ENCODE peak calls at places on chromosomes 13 and 19, in five cellular contexts. I is breast epithelium, N is adrenal gland, J is endothelial cell of umbilical vein, Q is H54. U is an unnamed sample.

GRCh38 chr13:76297331-76297730 is 588.9 kb downstream of the KCTD12 start:
- DNase-seq in I (no peak), N (no peak), J (no peak), Q (no peak), U (no peak)

GRCh38 chr13:113598081-113598410 is 13.5 kb downstream of the TFDP1 start:
- DNase-seq in I (peak; percentile 49), N (no peak), J (no peak), Q (no peak), U (peak; percentile 59)

GRCh38 chr13:54185785-54186184 is 1157.2 kb downstream of the OLFM4 start:
- DNase-seq in I (no peak), N (no peak), J (no peak), Q (no peak), U (no peak)

GRCh38 chr19:47124937-47125668 is 5.5 kb upstream of the SAE1 start:
- DNase-seq in I (no peak), N (no peak), J (peak; percentile 74), Q (no peak), U (no peak)

GRCh38 chr13:28204690-28205443 is 66.5 kb downstream of the PAN3 start:
- DNase-seq in I (no peak), N (no peak), J (no peak), Q (no peak), U (no peak)

GRCh38 chr13:26562538-26562890 is 5.0 kb downstream of the WASF3 start:
- DNase-seq in I (no peak), N (no peak), J (no peak), Q (no peak), U (no peak)

GRCh38 chr19:15471639-15472101 is 7.3 kb upstream of the RASAL3 start:
- DNase-seq in I (peak; percentile 47), N (no peak), J (no peak), Q (no peak), U (peak; percentile 36)

GRCh38 chr19:38657633-38658222 is 10.3 kb downstream of the ACTN4 start:
- DNase-seq in I (no peak), N (no peak), J (peak; percentile 36), Q (no peak), U (no peak)

GRCh38 chr19:2064788-2065524 is 13.9 kb upstream of the MKNK2 start:
- DNase-seq in I (no peak), N (peak; percentile 80), J (no peak), Q (no peak), U (peak; percentile 88)

GRCh38 chr13:38264363-38265134 is 85.1 kb upstream of the UFM1 start:
- DNase-seq in I (no peak), N (no peak), J (no peak), Q (no peak), U (no peak)

GRCh38 chr19:34274827-34275625 is 20.7 kb downstream of the GARRE1 start:
- DNase-seq in I (no peak), N (no peak), J (peak; percentile 69), Q (peak; percentile 33), U (no peak)

GRCh38 chr19:4722671-4723464 is 774 bp downstream of the DPP9 start:
- DNase-seq in I (no peak), N (peak; percentile 58), J (peak; percentile 30), Q (no peak), U (no peak)

GRCh38 chr13:50366488-50367174 is 351.4 kb downstream of the KCNRG start:
- DNase-seq in I (no peak), N (no peak), J (peak; percentile 9), Q (no peak), U (no peak)

GRCh38 chr13:66689037-66689619 is 541.0 kb downstream of the PCDH9 start:
- DNase-seq in I (no peak), N (no peak), J (peak; percentile 10), Q (no peak), U (no peak)

GRCh38 chr19:39828634-39829032 is 5.3 kb downstream of the DYRK1B start:
- DNase-seq in I (no peak), N (no peak), J (no peak), Q (no peak), U (no peak)

GRCh38 chr19:6723738-6724137 is 3.3 kb upstream of the C3 start:
- DNase-seq in I (no peak), N (no peak), J (no peak), Q (no peak), U (no peak)

GRCh38 chr13:112450567-112451240 is 74.5 kb downstream of the SPACA7 start:
- DNase-seq in I (no peak), N (no peak), J (no peak), Q (no peak), U (no peak)

GRCh38 chr19:2261438-2262172 is 5.4 kb upstream of the JSRP1 start:
- DNase-seq in I (no peak), N (peak; percentile 50), J (peak; percentile 49), Q (no peak), U (no peak)

GRCh38 chr13:113305208-113305607 is 8.2 kb downstream of the LAMP1 start:
- DNase-seq in I (no peak), N (no peak), J (no peak), Q (no peak), U (no peak)

GRCh38 chr19:16030964-16031871 is 45.1 kb upstream of the TPM4 start:
- DNase-seq in I (no peak), N (no peak), J (no peak), Q (no peak), U (peak; percentile 58)

GRCh38 chr13:59269476-59269875 is 894.3 kb downstream of the DIAPH3 start:
- DNase-seq in I (no peak), N (no peak), J (no peak), Q (no peak), U (no peak)

GRCh38 chr13:76663941-76664340 is 222.3 kb downstream of the KCTD12 start:
- DNase-seq in I (no peak), N (no peak), J (no peak), Q (no peak), U (no peak)

GRCh38 chr13:112839347-112840105 is 129.5 kb upstream of the MCF2L start:
- DNase-seq in I (no peak), N (no peak), J (no peak), Q (no peak), U (no peak)

GRCh38 chr13:48094404-48094780 is 512 bp downstream of the MED4 start:
- DNase-seq in I (no peak), N (no peak), J (peak; percentile 33), Q (no peak), U (no peak)

GRCh38 chr13:40664100-40665060 is 2.1 kb downstream of the FOXO1 start:
- DNase-seq in I (peak; percentile 66), N (peak; percentile 84), J (peak; percentile 64), Q (no peak), U (peak; percentile 83)

GRCh38 chr13:110403721-110404120 is 96.6 kb downstream of the COL4A2 start:
- DNase-seq in I (no peak), N (no peak), J (no peak), Q (no peak), U (no peak)

GRCh38 chr19:571127-571974 is 1.0 kb upstream of the BSG start:
- DNase-seq in I (peak; percentile 76), N (peak; percentile 64), J (peak; percentile 60), Q (no peak), U (no peak)

GRCh38 chr19:49473868-49474544 is at the start of gene FLT3LG:
- DNase-seq in I (peak; percentile 79), N (peak; percentile 76), J (peak; percentile 68), Q (peak; percentile 99), U (peak; percentile 92)

GRCh38 chr13:65336916-65337315 is 1893.2 kb downstream of the PCDH9 start:
- DNase-seq in I (no peak), N (no peak), J (no peak), Q (no peak), U (no peak)

GRCh38 chr13:99600318-99600717 is 99.0 kb downstream of the TM9SF2 start:
- DNase-seq in I (no peak), N (no peak), J (no peak), Q (no peak), U (no peak)

GRCh38 chr13:26022538-26023292 is 29.1 kb downstream of the SHISA2 start:
- DNase-seq in I (peak; percentile 89), N (peak; percentile 80), J (no peak), Q (peak; percentile 17), U (no peak)

GRCh38 chr13:37984357-37984756 is 114.8 kb upstream of the TRPC4 start:
- DNase-seq in I (no peak), N (no peak), J (no peak), Q (no peak), U (no peak)

GRCh38 chr13:113585828-113586355 is 1.3 kb downstream of the TFDP1 start:
- DNase-seq in I (peak; percentile 33), N (no peak), J (no peak), Q (no peak), U (peak; percentile 59)

GRCh38 chr19:19488875-19489690 is 26.3 kb downstream of the TSSK6 start:
- DNase-seq in I (peak; percentile 58), N (peak; percentile 85), J (peak; percentile 86), Q (peak; percentile 87), U (peak; percentile 88)
- TF ChIP-seq POLR2A in I (no peak), N (peak; percentile 11), J (no peak), Q (no peak), U (no peak)

GRCh38 chr19:45403272-45403671 is 1.6 kb downstream of the PPP1R13L start:
- DNase-seq in I (no peak), N (no peak), J (no peak), Q (no peak), U (no peak)

GRCh38 chr19:45405435-45406164 is 731 bp upstream of the PPP1R13L start:
- DNase-seq in I (peak; percentile 91), N (peak; percentile 92), J (peak; percentile 93), Q (peak; percentile 70), U (peak; percentile 94)

GRCh38 chr19:45403781-45404556 is 900 bp downstream of the PPP1R13L start:
- DNase-seq in I (peak; percentile 81), N (peak; percentile 68), J (peak; percentile 58), Q (peak; percentile 42), U (peak; percentile 73)

GRCh38 chr19:45406165-45406956 is at the start of gene POLR1G:
- DNase-seq in I (peak; percentile 75), N (peak; percentile 79), J (peak; percentile 93), Q (peak; percentile 44), U (peak; percentile 89)

GRCh38 chr19:45404557-45405434 is at the start of gene PPP1R13L:
- DNase-seq in I (peak; percentile 96), N (peak; percentile 92), J (peak; percentile 90), Q (peak; percentile 79), U (peak; percentile 92)
- TF ChIP-seq POLR2A in I (peak; percentile 61), N (peak; percentile 55), J (no peak), Q (peak; percentile 20), U (no peak)

GRCh38 chr13:69243366-69243765 is 864.3 kb upstream of the ATXN8OS start:
- DNase-seq in I (no peak), N (no peak), J (no peak), Q (no peak), U (no peak)
- TF ChIP-seq POLR2A in I (no peak), N (no peak), J (no peak), Q (no peak), U (no peak)

DNA sequence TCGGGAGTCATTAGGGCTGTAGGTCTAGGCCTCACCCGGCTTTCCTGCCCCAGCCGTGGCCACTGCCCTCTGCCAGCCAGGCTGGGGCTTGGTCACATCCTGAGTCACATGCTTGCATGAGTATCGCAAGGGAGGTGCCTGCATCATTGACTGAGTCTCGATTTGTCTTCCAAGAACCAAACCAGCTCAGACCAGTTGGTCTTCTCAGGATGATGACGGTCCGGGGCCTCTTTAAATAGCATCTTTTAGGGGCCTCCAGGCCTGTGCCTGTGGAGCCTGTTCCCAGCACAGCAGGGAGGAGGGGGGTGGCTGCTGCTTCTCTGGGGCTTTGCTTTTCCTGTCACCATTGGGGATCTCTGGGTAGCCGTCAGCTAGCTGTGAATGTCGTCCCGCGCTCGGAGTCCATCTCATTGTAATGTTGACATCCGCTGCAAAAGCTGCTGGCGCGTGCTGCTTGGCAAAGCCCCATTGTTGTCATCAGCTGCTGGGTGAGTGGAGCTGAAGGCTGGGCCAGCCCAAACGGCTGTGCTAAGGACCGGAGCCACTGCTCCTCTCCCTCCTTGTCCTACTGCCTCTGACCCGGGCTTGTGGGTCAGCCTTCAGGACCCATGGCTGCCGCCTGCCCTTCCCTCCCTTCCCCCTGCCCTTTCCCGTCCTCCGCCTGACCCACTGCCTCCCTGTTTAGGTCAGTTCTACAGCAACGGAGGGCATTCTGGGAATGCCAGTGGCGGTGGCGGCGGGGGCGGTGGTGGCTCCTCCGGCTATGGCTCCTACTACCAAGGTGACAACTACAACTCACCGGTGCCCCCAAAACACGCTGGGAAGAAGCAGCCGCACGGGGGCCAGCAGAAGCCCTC is 14.3 kb upstream of the QTRT1 start:
- DNase-seq in I (no peak), N (peak; percentile 80), J (no peak), Q (peak; percentile 60), U (no peak)
- TF ChIP-seq POLR2A in I (no peak), N (no peak), J (no peak), Q (no peak), U (no peak)

U was measured in sigmoid colon.